ENCODE peak calls at places on chromosome 1, in four cellular contexts. One of them, this sample, is unnamed.

GRCh38 chr1:168082008-168082876 is 54.5 kb downstream of the GPR161 start:
- DNase-seq in GM12878: peak
- DNase-seq in HepG2: peak
- DNase-seq in K562: peak
- DNase-seq in this sample: peak

GRCh38 chr1:34779526-34779925 is 1.5 kb upstream of the GJB3 start:
- DNase-seq in GM12878: no peak
- DNase-seq in HepG2: no peak
- DNase-seq in K562: no peak
- DNase-seq in this sample: no peak

GRCh38 chr1:37267111-37267835 is 207.1 kb upstream of the ZC3H12A start:
- DNase-seq in GM12878: no peak
- DNase-seq in K562: no peak
- DNase-seq in HepG2: no peak
- DNase-seq in this sample: no peak

GRCh38 chr1:243841507-243841906 is 8.5 kb downstream of the AKT3 start:
- DNase-seq in K562: no peak
- DNase-seq in HepG2: no peak
- DNase-seq in GM12878: no peak
- DNase-seq in this sample: no peak

GRCh38 chr1:29812397-29813135 is 576.2 kb downstream of the PTPRU start:
- DNase-seq in HepG2: no peak
- DNase-seq in K562: no peak
- DNase-seq in GM12878: no peak
- DNase-seq in this sample: no peak

GRCh38 chr1:190320952-190321351 is 156.7 kb downstream of the BRINP3 start:
- DNase-seq in GM12878: no peak
- DNase-seq in K562: no peak
- DNase-seq in HepG2: no peak
- DNase-seq in this sample: peak

GRCh38 chr1:208217774-208218173 is 26.4 kb downstream of the PLXNA2 start:
- DNase-seq in GM12878: no peak
- DNase-seq in HepG2: no peak
- DNase-seq in K562: peak
- DNase-seq in this sample: no peak

GRCh38 chr1:174923820-174924219 is 75.9 kb upstream of the CACYBP start:
- DNase-seq in K562: no peak
- DNase-seq in GM12878: no peak
- DNase-seq in HepG2: no peak
- DNase-seq in this sample: no peak

GRCh38 chr1:168229893-168230292 is 4.1 kb downstream of the SFT2D2 start:
- DNase-seq in HepG2: no peak
- DNase-seq in GM12878: no peak
- DNase-seq in K562: no peak
- DNase-seq in this sample: no peak

GRCh38 chr1:7313081-7313546 is 458.0 kb upstream of the VAMP3 start:
- DNase-seq in GM12878: no peak
- DNase-seq in K562: no peak
- DNase-seq in HepG2: no peak
- DNase-seq in this sample: no peak
- TF ChIP-seq SP1 in GM12878: no peak
- TF ChIP-seq SP1 in K562: no peak
- TF ChIP-seq SP1 in HepG2: no peak
- TF ChIP-seq SP1 in this sample: no peak

GRCh38 chr1:11804666-11805453 is 904 bp downstream of the MTHFR start:
- DNase-seq in HepG2: no peak
- DNase-seq in GM12878: no peak
- DNase-seq in K562: peak
- DNase-seq in this sample: no peak
- TF ChIP-seq FOXM1 in HepG2: no peak
- TF ChIP-seq FOXM1 in GM12878: no peak
- TF ChIP-seq FOXM1 in K562: no peak
- TF ChIP-seq FOXM1 in this sample: no peak

DNA sequence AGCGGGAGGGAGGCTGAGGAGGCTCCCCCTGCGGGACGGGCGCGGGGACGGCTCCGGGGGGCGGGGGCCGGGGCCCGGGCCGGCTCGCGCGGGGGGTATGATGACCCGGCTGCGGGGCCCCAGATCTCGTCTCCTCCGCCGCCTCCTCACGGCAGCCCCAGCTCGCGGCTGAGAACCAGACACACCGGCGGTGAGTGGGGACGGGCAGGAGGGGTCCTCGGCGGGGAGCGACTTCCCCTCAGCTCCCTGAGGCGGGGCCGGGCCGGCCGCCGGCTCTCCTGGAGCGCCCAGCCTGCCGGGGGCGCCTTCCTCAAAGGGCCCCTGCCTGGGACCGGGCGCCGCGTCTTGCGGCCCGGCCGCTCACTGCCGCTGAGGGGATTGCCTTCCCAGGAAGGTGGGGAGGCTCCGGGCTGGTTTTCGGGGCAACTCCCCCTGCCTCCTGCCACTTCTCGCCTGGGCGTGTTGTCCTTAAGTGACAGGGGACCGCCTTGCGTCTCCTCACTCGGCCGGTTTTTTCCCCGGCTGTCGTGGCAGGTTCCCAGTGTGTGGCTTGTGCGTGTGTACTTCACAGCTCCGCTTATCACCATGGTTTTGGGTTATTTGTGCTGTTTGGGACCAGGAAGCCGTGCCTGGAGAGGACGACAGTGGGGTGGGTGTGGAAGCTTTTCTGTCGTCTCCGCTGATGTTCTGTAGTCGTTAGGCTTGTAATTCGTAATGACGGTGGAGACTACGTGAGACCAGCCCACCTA is 800 bp downstream of the HIPK1 start:
- DNase-seq in GM12878: no peak
- DNase-seq in HepG2: no peak
- DNase-seq in K562: no peak
- DNase-seq in this sample: peak
- TF ChIP-seq TARDBP in GM12878: no peak
- TF ChIP-seq TARDBP in HepG2: no peak
- TF ChIP-seq TARDBP in K562: no peak
- TF ChIP-seq TARDBP in this sample: no peak

DNA sequence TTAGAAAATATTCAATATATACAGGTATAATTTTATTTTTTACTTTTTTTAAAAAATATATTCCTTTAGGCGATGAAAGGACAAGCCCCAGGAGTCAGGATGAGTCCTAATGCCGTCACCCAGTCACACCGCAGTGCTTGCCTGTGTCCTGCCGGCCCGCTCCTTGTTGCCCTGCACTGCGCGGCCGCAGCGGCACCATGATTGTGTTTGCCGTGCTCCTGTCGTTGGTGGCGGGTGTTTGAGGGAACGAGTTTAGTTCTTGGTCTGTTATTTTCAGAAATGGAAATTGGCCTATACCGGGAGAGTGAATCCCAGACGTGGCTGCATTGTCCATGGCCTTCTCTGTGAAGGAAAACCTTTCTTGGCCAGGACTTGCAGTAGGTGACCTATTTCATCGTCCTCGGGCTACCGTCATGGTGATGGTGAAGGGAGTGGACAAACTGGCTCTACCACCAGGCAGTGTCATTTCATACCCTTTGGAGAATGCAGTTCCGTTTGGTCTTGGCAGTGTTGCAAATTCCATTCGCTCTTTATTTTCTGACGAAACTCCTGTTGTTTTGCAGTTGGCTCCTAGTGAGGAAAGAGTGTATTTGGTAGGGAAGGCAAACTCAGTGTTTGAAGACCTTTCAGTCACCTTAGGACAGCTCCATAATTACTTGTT is 45.9 kb upstream of the CRB1 start:
- DNase-seq in GM12878: no peak
- DNase-seq in K562: no peak
- DNase-seq in HepG2: no peak
- DNase-seq in this sample: no peak
- TF ChIP-seq SP1 in GM12878: no peak
- TF ChIP-seq SP1 in K562: no peak
- TF ChIP-seq SP1 in HepG2: no peak
- TF ChIP-seq SP1 in this sample: no peak

DNA sequence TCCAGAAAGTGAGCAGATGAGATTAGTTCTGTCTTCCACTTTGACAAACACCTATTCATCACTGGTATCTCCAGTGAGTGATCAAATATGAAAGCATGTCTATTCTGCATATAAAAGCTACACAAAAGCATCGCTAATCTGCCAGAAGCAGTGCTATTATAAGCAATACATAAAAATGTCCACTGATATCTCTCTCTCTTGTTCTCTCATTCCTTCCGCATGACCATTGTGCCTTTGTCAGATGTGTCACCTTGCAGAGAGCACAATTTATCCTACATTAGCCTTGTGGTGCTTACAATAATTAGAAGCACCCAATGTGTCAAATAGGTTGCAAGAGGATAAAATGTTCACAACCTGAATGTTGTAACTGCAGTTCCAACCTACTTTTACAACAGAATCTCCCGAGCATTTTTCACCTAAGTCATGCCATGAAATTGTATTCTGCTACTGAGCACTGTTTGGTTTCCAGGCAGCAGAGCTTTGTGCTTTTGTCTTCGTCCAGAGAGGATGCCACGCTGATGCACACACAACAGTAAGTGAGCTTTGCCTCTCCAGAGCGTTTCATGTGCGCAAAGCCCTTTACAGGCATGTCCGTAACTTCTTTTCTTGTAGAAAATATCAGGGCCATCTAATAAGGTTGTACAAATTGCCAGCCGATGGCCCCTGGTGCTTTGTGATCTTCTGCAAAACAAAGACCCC is 198.7 kb upstream of the PLD5 start:
- DNase-seq in HepG2: no peak
- DNase-seq in GM12878: no peak
- DNase-seq in K562: no peak
- DNase-seq in this sample: no peak
- TF ChIP-seq FOXM1 in HepG2: no peak
- TF ChIP-seq FOXM1 in GM12878: no peak
- TF ChIP-seq FOXM1 in K562: no peak
- TF ChIP-seq FOXM1 in this sample: no peak

DNA sequence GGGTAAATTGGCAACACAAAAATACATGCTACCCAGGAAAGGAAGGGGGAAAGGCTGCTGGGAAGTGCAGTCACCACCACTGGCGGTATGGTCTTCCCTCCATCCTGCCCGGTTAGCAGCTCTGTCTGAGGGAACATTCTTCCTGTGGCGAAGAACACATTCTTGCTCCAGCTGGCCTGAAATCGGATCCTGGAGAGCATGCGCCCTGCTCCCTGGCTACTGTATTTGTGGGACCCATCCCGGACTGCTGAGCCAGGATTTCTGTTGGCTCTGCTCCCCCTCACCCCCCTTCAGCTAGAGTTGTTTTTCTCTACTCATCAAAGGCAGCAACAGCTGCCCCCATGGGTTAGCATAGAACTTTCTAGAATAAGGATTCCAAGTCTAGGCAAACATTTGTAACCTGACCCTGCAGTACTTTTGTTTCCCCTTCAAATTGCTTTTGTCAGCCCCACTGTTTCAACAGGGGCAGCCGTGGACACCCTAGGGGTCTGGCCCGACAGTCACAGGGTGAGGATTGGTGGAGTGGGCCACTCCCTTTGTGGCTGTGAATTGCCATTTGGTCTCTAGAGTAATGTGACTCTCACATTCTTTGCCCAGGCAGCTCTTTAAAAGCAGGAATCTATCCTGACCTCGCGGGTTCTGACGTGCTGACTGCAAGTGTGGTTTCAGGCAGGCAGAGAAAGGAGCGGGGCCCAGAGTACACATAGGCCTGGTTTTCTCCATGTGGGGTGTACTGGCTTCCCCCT is 157.7 kb downstream of the TOMM20 start:
- DNase-seq in GM12878: no peak
- DNase-seq in HepG2: peak
- DNase-seq in K562: no peak
- DNase-seq in this sample: no peak
- TF ChIP-seq TARDBP in GM12878: no peak
- TF ChIP-seq TARDBP in HepG2: no peak
- TF ChIP-seq TARDBP in K562: no peak
- TF ChIP-seq TARDBP in this sample: no peak

DNA sequence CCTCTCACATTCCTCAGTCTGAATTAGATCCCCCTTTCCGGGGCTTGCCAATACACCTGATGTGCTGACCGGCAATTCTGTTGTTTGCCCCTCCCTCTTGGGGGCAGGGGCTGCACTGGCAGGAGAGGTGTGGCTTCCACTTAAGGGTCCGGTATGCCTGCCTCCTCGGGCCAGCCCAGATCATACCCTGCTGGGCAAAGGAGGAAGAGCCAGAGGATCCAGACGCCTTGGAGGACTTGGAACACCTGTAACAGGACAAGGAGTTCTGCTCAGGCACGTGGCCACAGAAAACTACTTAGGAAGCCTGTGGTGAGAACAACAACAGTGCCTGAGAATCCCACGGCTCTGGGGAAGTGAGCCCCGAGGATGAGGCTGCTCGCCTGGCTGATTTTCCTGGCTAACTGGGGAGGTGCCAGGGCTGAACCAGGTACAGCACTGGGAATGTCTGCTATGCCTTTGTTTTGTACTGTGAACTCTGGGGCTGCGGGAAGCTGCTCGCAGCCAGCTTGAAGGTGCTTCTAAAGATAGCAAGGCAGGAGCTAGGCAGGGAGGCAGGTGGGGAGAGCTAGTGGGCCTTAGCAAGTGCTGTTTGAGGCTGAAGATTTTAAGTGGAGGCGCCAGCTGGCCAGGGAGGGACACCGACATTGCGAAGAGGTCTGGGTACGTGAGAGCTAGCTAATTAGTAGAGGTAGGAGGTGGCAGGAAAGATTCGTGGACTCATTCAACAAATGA is at the start of gene SMPDL3B:
- DNase-seq in HepG2: no peak
- DNase-seq in K562: peak
- DNase-seq in GM12878: no peak
- DNase-seq in this sample: peak
- TF ChIP-seq SP1 in HepG2: no peak
- TF ChIP-seq SP1 in K562: no peak
- TF ChIP-seq SP1 in GM12878: no peak
- TF ChIP-seq SP1 in this sample: no peak

GRCh38 chr1:236101233-236102200 is 36.6 kb upstream of the NID1 start:
- DNase-seq in K562: no peak
- DNase-seq in HepG2: no peak
- DNase-seq in GM12878: no peak
- DNase-seq in this sample: no peak

GRCh38 chr1:236103059-236103458 is 38.2 kb upstream of the NID1 start:
- DNase-seq in HepG2: no peak
- DNase-seq in GM12878: no peak
- DNase-seq in K562: no peak
- DNase-seq in this sample: no peak

GRCh38 chr1:236100799-236101198 is 35.9 kb upstream of the NID1 start:
- DNase-seq in GM12878: no peak
- DNase-seq in K562: no peak
- DNase-seq in HepG2: no peak
- DNase-seq in this sample: no peak

GRCh38 chr1:236102611-236103010 is 37.7 kb upstream of the NID1 start:
- DNase-seq in GM12878: no peak
- DNase-seq in HepG2: no peak
- DNase-seq in K562: no peak
- DNase-seq in this sample: no peak

DNA sequence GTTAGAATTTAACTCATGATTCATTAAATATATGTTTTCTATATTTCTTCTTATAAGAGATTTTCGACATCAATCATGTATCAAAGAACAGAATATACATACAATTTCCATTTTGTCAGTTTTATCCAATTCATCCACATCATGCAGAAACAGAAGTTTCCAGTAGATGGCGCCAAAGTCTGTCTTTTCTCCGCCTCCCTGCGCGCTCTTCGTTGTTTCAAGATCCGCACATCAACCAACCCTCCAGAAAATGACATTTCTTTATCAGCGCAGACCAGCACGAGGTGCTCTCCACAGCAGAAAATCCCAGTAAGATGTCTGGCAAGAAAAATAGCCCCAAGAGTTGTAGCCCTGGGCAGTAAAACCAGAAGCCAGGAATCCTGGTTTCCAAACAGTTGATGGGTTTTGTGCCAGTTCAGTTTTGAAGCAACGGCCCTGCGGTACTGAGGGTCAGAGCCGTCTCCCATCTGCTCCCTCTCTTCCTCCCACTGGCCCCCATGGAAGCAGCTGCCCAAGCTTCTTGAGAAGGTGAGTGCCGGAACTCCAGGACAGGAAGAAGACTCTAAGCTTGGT is 38.6 kb upstream of the GPR137B start:
- DNase-seq in HepG2: peak
- DNase-seq in GM12878: no peak
- DNase-seq in K562: peak
- DNase-seq in this sample: peak
- TF ChIP-seq FOXM1 in HepG2: no peak
- TF ChIP-seq FOXM1 in GM12878: no peak
- TF ChIP-seq FOXM1 in K562: peak
- TF ChIP-seq FOXM1 in this sample: no peak